ENCODE peak calls at places on chromosomes 4 and X, in six cellular contexts. W is fibroblast of mammary gland; B is transverse colon; V is stimulated activated CD8-positive, alpha-beta memory T cell treated with anti-CD3 and anti-CD28 coated beads, Interleukin-15, amount 100 ng/mL, for 1 hour; A is GM13977; Y is PC-9. U is an unnamed sample.

GRCh38 chr4:135552131-135552530 is 1350.5 kb upstream of the PABPC4L start:
- DNase-seq in W (no peak), B (no peak), V (no peak), A (no peak), Y (no peak), U (no peak)

GRCh38 chr4:111475001-111475400 is 670.3 kb upstream of the FAM241A start:
- DNase-seq in W (peak), B (peak), V (no peak), A (no peak), Y (no peak), U (no peak)

GRCh38 chr4:153079824-153080486 is 124.3 kb upstream of the TRIM2 start:
- DNase-seq in W (no peak), B (no peak), V (no peak), A (no peak), Y (no peak), U (no peak)

GRCh38 chrX:48071064-48071985 is at the start of gene ZNF630:
- DNase-seq in W (peak), B (peak), V (peak), A (peak), Y (no peak), U (peak)

GRCh38 chr4:169988252-169988651 is 37.9 kb downstream of the MFAP3L start:
- DNase-seq in W (no peak), B (no peak), V (no peak), A (no peak), Y (no peak), U (no peak)

GRCh38 chr4:108988514-108989195 is 225.8 kb upstream of the ETNPPL start:
- DNase-seq in W (no peak), B (no peak), V (no peak), A (no peak), Y (no peak), U (no peak)

GRCh38 chr4:22573198-22573597 is 57.3 kb upstream of the ADGRA3 start:
- DNase-seq in W (peak), B (peak), V (no peak), A (no peak), Y (no peak), U (no peak)

GRCh38 chrX:129540725-129541184 is 696 bp downstream of the OCRL start:
- DNase-seq in W (peak), B (peak), V (no peak), A (peak), Y (peak), U (peak)

GRCh38 chrX:41781500-41781899 is 57.5 kb downstream of the GPR82 start:
- DNase-seq in W (peak), B (no peak), V (no peak), A (peak), Y (peak), U (no peak)

U was measured in gastrocnemius medialis.